ENCODE peak calls at places on chromosomes 7 and 10, in four cellular contexts. T is upper lobe of right lung, P is glutamatergic neuron, F is HFFc6. K is an unnamed sample.

GRCh38 chr7:39651262-39651661 is 27.9 kb downstream of the RALA start:
- DNase-seq in P (no peak), T (no peak), F (peak), K (no peak)

GRCh38 chr7:85896531-85896930 is 709.7 kb upstream of the SEMA3D start:
- DNase-seq in P (no peak), F (no peak), T (no peak), K (no peak)

GRCh38 chr7:77254429-77254828 is 54.8 kb upstream of the FGL2 start:
- DNase-seq in F (no peak), T (no peak), P (no peak), K (no peak)

GRCh38 chr10:78471326-78471722 is 437.7 kb downstream of the RPS24 start:
- DNase-seq in F (no peak), T (no peak), P (no peak), K (no peak)

GRCh38 chr10:36634916-36635315 is 490.5 kb upstream of the ANKRD30A start:
- DNase-seq in F (no peak), T (no peak), P (no peak), K (no peak)

GRCh38 chr7:141654551-141654950 is 47.4 kb downstream of the DENND11 start:
- DNase-seq in T (no peak), P (peak), F (peak), K (peak)

GRCh38 chr10:78672898-78673297 is 395.9 kb upstream of the ZMIZ1 start:
- DNase-seq in F (peak), T (no peak), P (no peak), K (no peak)

GRCh38 chr10:97922378-97922758 is 72.7 kb downstream of the GOLGA7B start:
- DNase-seq in T (peak), F (no peak), P (no peak), K (no peak)

GRCh38 chr10:132634947-132635271 is 97.3 kb downstream of the INPP5A start:
- DNase-seq in T (no peak), P (no peak), F (no peak), K (no peak)

GRCh38 chr10:122083478-122084025 is 94.6 kb downstream of the TACC2 start:
- DNase-seq in P (no peak), F (no peak), T (no peak), K (no peak)

GRCh38 chr10:44974628-44975431 is 3.8 kb downstream of the DEPP1 start:
- DNase-seq in P (peak), T (peak), F (peak), K (peak)

GRCh38 chr7:18906901-18907300 is 210.5 kb downstream of the TWIST1 start:
- DNase-seq in T (no peak), P (no peak), F (no peak), K (no peak)
- TF ChIP-seq CTCF in T (no peak), P (no peak), F (no peak), K (no peak)

GRCh38 chr7:116464375-116464774 is 35.2 kb upstream of the CAV2 start:
- DNase-seq in F (no peak), P (no peak), T (no peak), K (no peak)

GRCh38 chr7:116465125-116465524 is 34.4 kb upstream of the CAV2 start:
- DNase-seq in T (no peak), P (no peak), F (no peak), K (no peak)

GRCh38 chr7:116463956-116464355 is 35.6 kb upstream of the CAV2 start:
- DNase-seq in F (no peak), T (no peak), P (no peak), K (no peak)

DNA sequence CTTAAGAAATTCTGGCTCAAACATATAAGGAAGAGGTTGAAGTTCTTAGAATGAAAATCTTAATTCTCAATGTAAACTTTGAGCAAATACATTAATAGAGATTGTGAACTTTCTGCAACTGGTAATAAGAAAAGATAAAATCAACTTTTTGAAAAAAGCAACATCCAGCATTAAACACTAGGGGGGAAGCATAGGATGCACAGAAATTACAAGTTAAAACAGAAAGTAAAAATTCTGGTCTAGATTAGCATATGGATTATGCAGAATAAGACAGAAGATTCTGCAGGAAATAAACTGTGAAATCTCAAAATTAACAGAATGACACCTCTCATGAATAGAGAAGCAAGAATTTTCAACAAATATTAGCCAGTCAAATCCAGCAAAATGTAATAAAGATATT is 38.0 kb upstream of the CAV2 start:
- DNase-seq in F (no peak), T (no peak), P (no peak), K (no peak)
- TF ChIP-seq CTCF in F (peak), T (no peak), P (no peak), K (no peak)

GRCh38 chr10:17599089-17599488 is 18.1 kb downstream of the HACD1 start:
- DNase-seq in F (peak), T (no peak), P (no peak), K (no peak)
- TF ChIP-seq CTCF in F (peak), T (peak), P (no peak), K (peak)

GRCh38 chr10:69007260-69007659 is 18.7 kb downstream of the KIFBP start:
- DNase-seq in F (no peak), T (no peak), P (no peak), K (no peak)
- TF ChIP-seq CTCF in F (no peak), T (no peak), P (no peak), K (no peak)

GRCh38 chr7:86913709-86914108 is 145.7 kb downstream of the ELAPOR2 start:
- DNase-seq in P (no peak), F (peak), T (no peak), K (no peak)

GRCh38 chr7:86916277-86916825 is 143.1 kb downstream of the ELAPOR2 start:
- DNase-seq in P (no peak), T (no peak), F (no peak), K (no peak)

GRCh38 chr7:86911703-86912102 is 147.8 kb downstream of the ELAPOR2 start:
- DNase-seq in T (no peak), F (no peak), P (no peak), K (no peak)

GRCh38 chr7:86918245-86918644 is 141.2 kb downstream of the ELAPOR2 start:
- DNase-seq in T (no peak), F (no peak), P (no peak), K (no peak)

GRCh38 chr7:86914468-86915054 is 144.9 kb downstream of the ELAPOR2 start:
- DNase-seq in F (no peak), P (no peak), T (no peak), K (no peak)
- TF ChIP-seq CTCF in F (peak), P (peak), T (peak), K (peak)

GRCh38 chr7:50587737-50588136 is 22.5 kb upstream of the DDC start:
- DNase-seq in F (no peak), P (no peak), T (no peak), K (no peak)

GRCh38 chr7:50590535-50590934 is 25.3 kb upstream of the DDC start:
- DNase-seq in P (no peak), T (no peak), F (no peak), K (no peak)

GRCh38 chr7:50589362-50589761 is 24.2 kb upstream of the DDC start:
- DNase-seq in F (no peak), P (no peak), T (no peak), K (no peak)

GRCh38 chr7:50591098-50591479 is 25.9 kb upstream of the DDC start:
- DNase-seq in F (no peak), T (no peak), P (no peak), K (no peak)

GRCh38 chr7:50588937-50589336 is 23.7 kb upstream of the DDC start:
- DNase-seq in P (no peak), T (no peak), F (no peak), K (no peak)
- TF ChIP-seq CTCF in P (no peak), T (peak), F (peak), K (no peak)

GRCh38 chr7:107070710-107071109 is 26.2 kb downstream of the PRKAR2B start:
- DNase-seq in T (no peak), P (no peak), F (no peak), K (no peak)
- TF ChIP-seq CTCF in T (no peak), P (no peak), F (no peak), K (no peak)

DNA sequence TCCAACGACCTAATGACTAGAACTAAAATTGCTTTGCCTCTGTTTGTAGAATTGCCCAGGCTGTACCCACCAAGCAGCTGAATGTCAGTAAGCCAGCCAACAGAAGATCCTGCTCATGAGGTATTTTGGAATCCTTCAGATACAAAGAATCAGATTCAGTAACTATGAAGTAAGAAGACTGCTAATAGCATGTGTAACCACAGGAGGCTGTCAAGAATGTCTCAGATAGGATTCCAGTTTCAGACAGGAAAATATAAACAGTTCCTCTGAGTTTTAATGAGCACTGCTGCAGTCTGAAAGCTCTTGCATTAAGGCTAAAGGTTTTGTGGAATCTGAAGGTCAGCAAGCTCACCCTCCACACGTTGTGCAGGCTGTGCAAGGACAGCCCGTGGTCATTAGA is 112.6 kb upstream of the ADAM12 start:
- DNase-seq in F (peak), T (no peak), P (no peak), K (no peak)
- TF ChIP-seq CTCF in F (no peak), T (no peak), P (no peak), K (no peak)

K was measured in nephron progenitor cell.